ENCODE peak calls at places on chromosomes 12 and 14, in nine cellular contexts. One of them, this sample, is unnamed.

GRCh38 chr12:98911396-98911795 is 266.3 kb downstream of the APAF1 start:
- DNase-seq in MCF 10A: no peak
- DNase-seq in amniotic stem cell: no peak
- DNase-seq in NCI-H1092 treated with DMSO at 0.1 percent for 48 hours: no peak
- DNase-seq in NCI-H510A treated with DMSO at 0.1 percent for 48 hours: no peak
- DNase-seq in mesenchymal stem cell: no peak
- DNase-seq in tibial nerve: no peak
- DNase-seq in CD8-positive, alpha-beta T cell: no peak
- DNase-seq in A172: no peak
- DNase-seq in this sample: no peak

GRCh38 chr14:70886421-70887206 is 20.6 kb upstream of the PCNX1 start:
- DNase-seq in NCI-H510A treated with DMSO at 0.1 percent for 48 hours: no peak
- DNase-seq in NCI-H1092 treated with DMSO at 0.1 percent for 48 hours: no peak
- DNase-seq in A172: no peak
- DNase-seq in tibial nerve: no peak
- DNase-seq in amniotic stem cell: no peak
- DNase-seq in mesenchymal stem cell: peak; percentile 51
- DNase-seq in MCF 10A: no peak
- DNase-seq in CD8-positive, alpha-beta T cell: peak; percentile 55
- DNase-seq in this sample: no peak

GRCh38 chr12:44015333-44015941 is 179.6 kb downstream of the TMEM117 start:
- DNase-seq in amniotic stem cell: peak; percentile 38
- DNase-seq in tibial nerve: no peak
- DNase-seq in A172: peak; percentile 37
- DNase-seq in mesenchymal stem cell: peak; percentile 51
- DNase-seq in CD8-positive, alpha-beta T cell: no peak
- DNase-seq in NCI-H1092 treated with DMSO at 0.1 percent for 48 hours: peak; percentile 96
- DNase-seq in NCI-H510A treated with DMSO at 0.1 percent for 48 hours: peak; percentile 73
- DNase-seq in MCF 10A: peak; percentile 62
- DNase-seq in this sample: peak; percentile 10

GRCh38 chr12:14950982-14951746 is 10.2 kb downstream of the ARHGDIB start:
- DNase-seq in mesenchymal stem cell: no peak
- DNase-seq in CD8-positive, alpha-beta T cell: no peak
- DNase-seq in NCI-H510A treated with DMSO at 0.1 percent for 48 hours: no peak
- DNase-seq in tibial nerve: no peak
- DNase-seq in A172: peak; percentile 28
- DNase-seq in NCI-H1092 treated with DMSO at 0.1 percent for 48 hours: no peak
- DNase-seq in MCF 10A: peak; percentile 68
- DNase-seq in amniotic stem cell: no peak
- DNase-seq in this sample: no peak

GRCh38 chr12:56001446-56002100 is 4.5 kb downstream of the SUOX start:
- DNase-seq in CD8-positive, alpha-beta T cell: no peak
- DNase-seq in MCF 10A: no peak
- DNase-seq in mesenchymal stem cell: no peak
- DNase-seq in amniotic stem cell: no peak
- DNase-seq in tibial nerve: no peak
- DNase-seq in A172: no peak
- DNase-seq in NCI-H1092 treated with DMSO at 0.1 percent for 48 hours: no peak
- DNase-seq in NCI-H510A treated with DMSO at 0.1 percent for 48 hours: no peak
- DNase-seq in this sample: no peak

GRCh38 chr14:93906341-93907329 is 20.5 kb upstream of the FAM181A start:
- DNase-seq in amniotic stem cell: no peak
- DNase-seq in tibial nerve: no peak
- DNase-seq in CD8-positive, alpha-beta T cell: peak; percentile 60
- DNase-seq in NCI-H510A treated with DMSO at 0.1 percent for 48 hours: peak; percentile 61
- DNase-seq in A172: peak; percentile 42
- DNase-seq in MCF 10A: peak; percentile 83
- DNase-seq in mesenchymal stem cell: peak; percentile 4
- DNase-seq in NCI-H1092 treated with DMSO at 0.1 percent for 48 hours: peak; percentile 51
- DNase-seq in this sample: no peak

GRCh38 chr12:22709292-22709691 is 84.3 kb downstream of the ETNK1 start:
- DNase-seq in NCI-H1092 treated with DMSO at 0.1 percent for 48 hours: peak; percentile 48
- DNase-seq in MCF 10A: peak; percentile 38
- DNase-seq in A172: peak; percentile 5
- DNase-seq in amniotic stem cell: no peak
- DNase-seq in NCI-H510A treated with DMSO at 0.1 percent for 48 hours: peak; percentile 4
- DNase-seq in CD8-positive, alpha-beta T cell: no peak
- DNase-seq in tibial nerve: no peak
- DNase-seq in mesenchymal stem cell: peak; percentile 37
- DNase-seq in this sample: no peak

GRCh38 chr12:84508325-84508861 is 404.2 kb downstream of the SLC6A15 start:
- DNase-seq in tibial nerve: no peak
- DNase-seq in NCI-H1092 treated with DMSO at 0.1 percent for 48 hours: peak; percentile 41
- DNase-seq in amniotic stem cell: peak; percentile 69
- DNase-seq in mesenchymal stem cell: peak; percentile 80
- DNase-seq in CD8-positive, alpha-beta T cell: no peak
- DNase-seq in NCI-H510A treated with DMSO at 0.1 percent for 48 hours: peak; percentile 56
- DNase-seq in MCF 10A: peak; percentile 76
- DNase-seq in A172: peak; percentile 85
- DNase-seq in this sample: peak; percentile 46

GRCh38 chr12:25698782-25699181 is 145.7 kb upstream of the LMNTD1 start:
- DNase-seq in A172: no peak
- DNase-seq in NCI-H510A treated with DMSO at 0.1 percent for 48 hours: no peak
- DNase-seq in MCF 10A: no peak
- DNase-seq in CD8-positive, alpha-beta T cell: no peak
- DNase-seq in mesenchymal stem cell: no peak
- DNase-seq in tibial nerve: no peak
- DNase-seq in NCI-H1092 treated with DMSO at 0.1 percent for 48 hours: no peak
- DNase-seq in amniotic stem cell: no peak
- DNase-seq in this sample: no peak

GRCh38 chr14:100147181-100147631 is 12.2 kb downstream of the DEGS2 start:
- DNase-seq in A172: no peak
- DNase-seq in MCF 10A: no peak
- DNase-seq in NCI-H1092 treated with DMSO at 0.1 percent for 48 hours: no peak
- DNase-seq in tibial nerve: no peak
- DNase-seq in NCI-H510A treated with DMSO at 0.1 percent for 48 hours: peak; percentile 15
- DNase-seq in mesenchymal stem cell: no peak
- DNase-seq in amniotic stem cell: no peak
- DNase-seq in CD8-positive, alpha-beta T cell: peak; percentile 84
- DNase-seq in this sample: no peak

GRCh38 chr14:100394886-100395672 is 71.9 kb downstream of the SLC25A47 start:
- DNase-seq in amniotic stem cell: no peak
- DNase-seq in mesenchymal stem cell: no peak
- DNase-seq in NCI-H510A treated with DMSO at 0.1 percent for 48 hours: no peak
- DNase-seq in CD8-positive, alpha-beta T cell: no peak
- DNase-seq in tibial nerve: no peak
- DNase-seq in A172: no peak
- DNase-seq in MCF 10A: no peak
- DNase-seq in NCI-H1092 treated with DMSO at 0.1 percent for 48 hours: no peak
- DNase-seq in this sample: no peak

GRCh38 chr12:1544991-1545700 is 49.2 kb downstream of the FBXL14 start:
- DNase-seq in NCI-H510A treated with DMSO at 0.1 percent for 48 hours: no peak
- DNase-seq in CD8-positive, alpha-beta T cell: no peak
- DNase-seq in MCF 10A: peak; percentile 58
- DNase-seq in A172: no peak
- DNase-seq in NCI-H1092 treated with DMSO at 0.1 percent for 48 hours: no peak
- DNase-seq in tibial nerve: no peak
- DNase-seq in amniotic stem cell: no peak
- DNase-seq in mesenchymal stem cell: peak; percentile 22
- DNase-seq in this sample: no peak

GRCh38 chr12:128800606-128801005 is 23.2 kb downstream of the SLC15A4 start:
- DNase-seq in mesenchymal stem cell: no peak
- DNase-seq in MCF 10A: no peak
- DNase-seq in NCI-H1092 treated with DMSO at 0.1 percent for 48 hours: no peak
- DNase-seq in A172: no peak
- DNase-seq in tibial nerve: no peak
- DNase-seq in amniotic stem cell: no peak
- DNase-seq in CD8-positive, alpha-beta T cell: no peak
- DNase-seq in NCI-H510A treated with DMSO at 0.1 percent for 48 hours: no peak
- DNase-seq in this sample: no peak

GRCh38 chr12:66011731-66012130 is 118.8 kb downstream of the LLPH start:
- DNase-seq in amniotic stem cell: no peak
- DNase-seq in tibial nerve: no peak
- DNase-seq in mesenchymal stem cell: no peak
- DNase-seq in MCF 10A: no peak
- DNase-seq in A172: no peak
- DNase-seq in CD8-positive, alpha-beta T cell: no peak
- DNase-seq in NCI-H510A treated with DMSO at 0.1 percent for 48 hours: no peak
- DNase-seq in NCI-H1092 treated with DMSO at 0.1 percent for 48 hours: no peak
- DNase-seq in this sample: no peak

GRCh38 chr14:100611811-100612480 is 24.7 kb upstream of the BEGAIN start:
- DNase-seq in NCI-H510A treated with DMSO at 0.1 percent for 48 hours: no peak
- DNase-seq in tibial nerve: no peak
- DNase-seq in MCF 10A: no peak
- DNase-seq in A172: no peak
- DNase-seq in amniotic stem cell: no peak
- DNase-seq in mesenchymal stem cell: no peak
- DNase-seq in NCI-H1092 treated with DMSO at 0.1 percent for 48 hours: no peak
- DNase-seq in CD8-positive, alpha-beta T cell: no peak
- DNase-seq in this sample: no peak

GRCh38 chr12:1803736-1804135 is 16.6 kb upstream of the LRTM2 start:
- DNase-seq in CD8-positive, alpha-beta T cell: no peak
- DNase-seq in tibial nerve: no peak
- DNase-seq in NCI-H1092 treated with DMSO at 0.1 percent for 48 hours: no peak
- DNase-seq in mesenchymal stem cell: no peak
- DNase-seq in A172: no peak
- DNase-seq in NCI-H510A treated with DMSO at 0.1 percent for 48 hours: no peak
- DNase-seq in amniotic stem cell: no peak
- DNase-seq in MCF 10A: no peak
- DNase-seq in this sample: no peak

GRCh38 chr12:108798551-108799221 is 58.7 kb downstream of the SSH1 start:
- DNase-seq in NCI-H510A treated with DMSO at 0.1 percent for 48 hours: no peak
- DNase-seq in mesenchymal stem cell: peak; percentile 53
- DNase-seq in MCF 10A: peak; percentile 17
- DNase-seq in amniotic stem cell: no peak
- DNase-seq in NCI-H1092 treated with DMSO at 0.1 percent for 48 hours: no peak
- DNase-seq in CD8-positive, alpha-beta T cell: no peak
- DNase-seq in A172: no peak
- DNase-seq in tibial nerve: no peak
- DNase-seq in this sample: no peak